ENCODE peak calls at places on chromosomes 13 and 19, in six cellular contexts. S, X, H, L, Y and C are unnamed samples. For H3K4me1, the result is how much of the 10 kb centered on the place peaks cover.

GRCh38 chr13:53069800-53070199 is 41.2 kb downstream of the OLFM4 start:
- DNase-seq in S (no peak), X (no peak), H (no peak), L (no peak), Y (no peak), C (no peak)

GRCh38 chr19:14761607-14762006 is 16.8 kb downstream of the ADGRE2 start:
- DNase-seq in S (no peak), X (no peak), H (no peak), L (no peak), Y (no peak), C (no peak)

GRCh38 chr13:80562423-80562822 is 221.5 kb upstream of the SPRY2 start:
- DNase-seq in S (no peak), X (no peak), H (no peak), L (no peak), Y (no peak), C (no peak)

GRCh38 chr13:74767031-74767430 is 632.8 kb upstream of the KLF12 start:
- DNase-seq in S (no peak), X (no peak), H (no peak), L (peak), Y (no peak), C (peak)

GRCh38 chr19:18603958-18604819 is 2.4 kb downstream of the CRLF1 start:
- DNase-seq in S (no peak), X (no peak), H (no peak), L (no peak), Y (no peak), C (no peak)

GRCh38 chr13:50011461-50011860 is 3.8 kb upstream of the KCNRG start:
- DNase-seq in S (no peak), X (no peak), H (no peak), L (no peak), Y (no peak), C (no peak)

GRCh38 chr19:38737297-38737865 is 6.9 kb downstream of the CAPN12 start:
- DNase-seq in S (no peak), X (no peak), H (no peak), L (peak), Y (no peak), C (peak)

GRCh38 chr13:89407357-89407756 is 1736.2 kb downstream of the SLITRK5 start:
- DNase-seq in S (no peak), X (no peak), H (no peak), L (no peak), Y (no peak), C (no peak)

GRCh38 chr13:40549500-40550094 is 116.8 kb downstream of the FOXO1 start:
- DNase-seq in S (no peak), X (peak), H (no peak), L (no peak), Y (no peak), C (no peak)

GRCh38 chr19:48842744-48843162 is 6.5 kb upstream of the HSD17B14 start:
- DNase-seq in S (peak), X (peak), H (no peak), L (no peak), Y (peak), C (no peak)

GRCh38 chr13:56615572-56615971 is 525.1 kb upstream of the PRR20A start:
- DNase-seq in S (no peak), X (no peak), H (no peak), L (no peak), Y (no peak), C (no peak)

GRCh38 chr13:112718318-112718717 is 28.5 kb downstream of the ATP11A start:
- DNase-seq in S (no peak), X (peak), H (no peak), L (no peak), Y (no peak), C (no peak)

GRCh38 chr13:109243311-109243951 is 543.0 kb downstream of the IRS2 start:
- DNase-seq in S (no peak), X (no peak), H (no peak), L (no peak), Y (peak), C (peak)

GRCh38 chr19:2462635-2463421 is 6.1 kb upstream of the LMNB2 start:
- DNase-seq in S (peak), X (peak), H (peak), L (peak), Y (peak), C (peak)

GRCh38 chr13:34413538-34414210 is 528.4 kb upstream of the NBEA start:
- DNase-seq in S (no peak), X (no peak), H (no peak), L (no peak), Y (no peak), C (peak)

GRCh38 chr19:1390594-1391423 is 7.1 kb downstream of the NDUFS7 start:
- DNase-seq in S (no peak), X (no peak), H (no peak), L (no peak), Y (no peak), C (no peak)
- H3K27ac ChIP-seq in S (no peak), X (no peak), H (no peak), L (no peak), Y (no peak), C (no peak)

DNA sequence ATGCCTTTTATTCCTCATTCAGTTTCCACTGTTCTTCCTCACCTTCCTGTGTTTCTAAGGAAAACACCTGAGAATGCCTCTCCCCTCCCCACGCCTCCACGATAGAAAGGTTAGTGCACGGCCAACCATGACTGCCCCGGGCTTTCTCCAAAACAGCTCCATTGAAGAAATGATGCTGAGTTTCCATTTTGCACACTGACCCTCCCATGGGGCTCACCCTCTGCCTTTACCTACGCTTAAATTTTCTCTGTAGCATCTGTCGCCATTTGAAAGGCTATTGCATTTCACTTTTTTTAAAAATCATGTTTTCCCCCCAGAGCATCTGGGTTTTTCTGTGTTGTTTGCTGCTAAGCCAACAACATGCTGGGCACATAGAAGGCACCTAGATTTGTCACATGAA is 48.2 kb downstream of the ABCC4 start:
- DNase-seq in S (no peak), X (no peak), H (no peak), L (no peak), Y (no peak), C (no peak)
- H3K4me1 ChIP-seq in S (under half), X (under half), H (under half), L (under half), Y (under half), C (under half)

GRCh38 chr19:46721269-46722003 is 4.5 kb upstream of the PRKD2 start:
- DNase-seq in S (no peak), X (no peak), H (no peak), L (no peak), Y (no peak), C (no peak)
- TF ChIP-seq CTCF in S (no peak), X (no peak), H (no peak), L (no peak), Y (no peak), C (peak)

DNA sequence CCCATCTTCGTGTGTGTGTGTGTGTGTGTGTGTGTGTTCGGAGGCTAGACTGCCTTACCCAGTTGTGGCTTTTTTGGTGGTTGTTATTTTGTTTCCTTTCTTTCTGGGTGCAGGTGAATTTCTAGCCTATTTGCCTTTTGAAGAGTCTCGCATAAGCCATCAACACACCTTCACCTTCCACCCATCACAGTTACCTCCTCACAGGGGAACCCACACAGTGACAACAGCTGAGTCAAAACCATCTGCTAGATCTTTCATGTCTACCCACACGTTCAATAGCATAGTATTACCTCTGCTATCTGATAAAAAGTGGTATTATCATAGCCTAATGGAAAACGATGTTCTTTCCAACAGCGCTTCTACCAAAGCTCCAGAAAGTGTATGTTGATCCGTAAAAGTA is 303.2 kb upstream of the TMTC4 start:
- DNase-seq in S (no peak), X (no peak), H (no peak), L (no peak), Y (no peak), C (no peak)
- H3K27ac ChIP-seq in S (no peak), X (no peak), H (no peak), L (no peak), Y (no peak), C (no peak)